ENCODE peak calls at places on chromosomes 16 and 17, in four cellular contexts. K is upper lobe of right lung; O is RWPE1; L is CD4-positive, alpha-beta T cell. Q is an unnamed sample.

GRCh38 chr16:80990978-80991377 is 15.7 kb downstream of the CMC2 start:
- DNase-seq in K (no peak), O (no peak), L (no peak), Q (no peak)

GRCh38 chr17:19021622-19022083 is 17.1 kb upstream of the FAM83G start:
- DNase-seq in K (no peak), O (no peak), L (peak), Q (no peak)

GRCh38 chr17:15453246-15453645 is 14.2 kb downstream of the CDRT4 start:
- DNase-seq in K (no peak), O (no peak), L (no peak), Q (no peak)

GRCh38 chr17:27502526-27503324 is 46.5 kb downstream of the KSR1 start:
- DNase-seq in K (no peak), O (no peak), L (no peak), Q (no peak)

GRCh38 chr17:3659541-3660111 is 8.8 kb downstream of the TAX1BP3 start:
- DNase-seq in K (no peak), O (peak), L (no peak), Q (peak)

GRCh38 chr17:63537991-63538692 is 12.1 kb upstream of the DCAF7 start:
- DNase-seq in K (peak), O (no peak), L (no peak), Q (no peak)

GRCh38 chr16:84270071-84270470 is 24.6 kb upstream of the WFDC1 start:
- DNase-seq in K (no peak), O (no peak), L (no peak), Q (no peak)

GRCh38 chr16:3712830-3713476 is 4.4 kb downstream of the TRAP1 start:
- DNase-seq in K (no peak), O (no peak), L (no peak), Q (no peak)

GRCh38 chr17:72349508-72350472 is 229.0 kb downstream of the SOX9 start:
- DNase-seq in K (no peak), O (no peak), L (no peak), Q (no peak)

GRCh38 chr17:44293509-44294226 is 14.7 kb upstream of the RUNDC3A start:
- DNase-seq in K (no peak), O (no peak), L (no peak), Q (no peak)

GRCh38 chr16:17302213-17302612 is 168.5 kb downstream of the XYLT1 start:
- DNase-seq in K (no peak), O (no peak), L (no peak), Q (no peak)

GRCh38 chr16:86874141-86874540 is 295.8 kb downstream of the FOXL1 start:
- DNase-seq in K (no peak), O (peak), L (no peak), Q (no peak)

GRCh38 chr17:50406578-50406977 is 9.3 kb upstream of the LRRC59 start:
- DNase-seq in K (no peak), O (no peak), L (no peak), Q (no peak)

GRCh38 chr16:83856846-83857245 is 42.1 kb upstream of the MLYCD start:
- DNase-seq in K (no peak), O (no peak), L (no peak), Q (no peak)

GRCh38 chr17:64779344-64780095 is 117.4 kb upstream of the SMURF2 start:
- DNase-seq in K (peak), O (no peak), L (no peak), Q (no peak)

GRCh38 chr17:36578671-36579070 is 13.0 kb upstream of the DHRS11 start:
- DNase-seq in K (no peak), O (no peak), L (no peak), Q (no peak)

GRCh38 chr17:36949461-36949927 is 740 bp downstream of the AATF start:
- DNase-seq in K (no peak), O (no peak), L (no peak), Q (no peak)

GRCh38 chr17:34763727-34764665 is 184.6 kb downstream of the TMEM132E start:
- DNase-seq in K (no peak), O (no peak), L (no peak), Q (no peak)

GRCh38 chr17:79065105-79065670 is 9.4 kb upstream of the ENGASE start:
- DNase-seq in K (peak), O (no peak), L (peak), Q (peak)

GRCh38 chr17:17079336-17079735 is 37.1 kb downstream of the MPRIP start:
- DNase-seq in K (peak), O (no peak), L (no peak), Q (no peak)

GRCh38 chr16:70253291-70254094 is 1.8 kb upstream of the EXOSC6 start:
- DNase-seq in K (no peak), O (peak), L (no peak), Q (no peak)

GRCh38 chr17:22669721-22670120 is 977.4 kb downstream of the KCNJ18 start:
- DNase-seq in K (no peak), O (no peak), L (no peak), Q (no peak)

GRCh38 chr16:67294927-67295326 is 15.6 kb downstream of the PLEKHG4 start:
- DNase-seq in K (no peak), O (no peak), L (no peak), Q (no peak)

GRCh38 chr16:3938843-3939624 is 58.5 kb upstream of the CREBBP start:
- DNase-seq in K (peak), O (peak), L (peak), Q (no peak)

GRCh38 chr16:78364501-78364900 is 265.0 kb downstream of the WWOX start:
- DNase-seq in K (no peak), O (no peak), L (no peak), Q (no peak)

GRCh38 chr16:84505249-84506156 is 1.0 kb upstream of the MEAK7 start:
- DNase-seq in K (peak), O (no peak), L (no peak), Q (no peak)

GRCh38 chr17:32481193-32481592 is 5.6 kb upstream of the CDK5R1 start:
- DNase-seq in K (peak), O (no peak), L (no peak), Q (no peak)
- H3K27ac ChIP-seq in K (no peak), O (no peak), L (no peak), Q (no peak)

DNA sequence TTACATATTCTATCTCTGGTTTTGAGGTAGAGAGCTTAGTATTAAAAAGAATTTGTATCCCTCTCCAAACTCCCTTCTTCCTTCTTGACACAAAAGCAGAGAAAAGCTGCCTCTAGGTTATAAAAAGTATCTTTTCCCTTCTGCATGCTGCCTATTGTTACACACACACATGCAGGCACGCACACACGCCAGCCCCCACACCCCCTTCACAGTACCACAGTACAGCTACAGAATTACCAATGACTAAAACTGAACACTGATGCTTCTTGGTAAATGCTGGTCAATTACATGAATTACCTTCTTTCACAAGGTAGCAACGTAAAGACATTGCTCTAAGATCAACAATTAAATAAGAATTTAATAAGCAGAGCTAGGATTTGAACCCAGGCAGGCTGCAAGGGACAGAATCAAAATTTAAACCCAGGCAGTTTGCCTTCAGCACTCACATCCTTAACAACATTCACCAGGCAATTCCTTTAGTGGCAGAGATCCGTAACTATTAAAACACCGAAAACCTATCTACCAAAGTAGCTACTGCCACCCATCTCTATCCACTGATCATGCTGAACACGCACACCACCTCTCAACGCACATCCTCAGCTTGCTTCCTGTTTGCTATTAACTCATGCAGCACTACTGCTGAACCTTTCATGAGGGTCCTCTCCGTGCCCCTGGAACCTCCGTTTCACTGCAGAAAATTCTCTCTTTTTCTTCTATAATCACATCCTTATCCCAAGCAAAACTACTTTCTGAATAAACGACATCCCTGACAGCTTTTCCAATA is 37.8 kb downstream of the YWHAE start:
- DNase-seq in K (no peak), O (no peak), L (no peak), Q (no peak)
- H3K27ac ChIP-seq in K (peak), O (no peak), L (peak), Q (no peak)

GRCh38 chr16:69108905-69109252 is 3.4 kb downstream of the HAS3 start:
- DNase-seq in K (peak), O (no peak), L (no peak), Q (no peak)

GRCh38 chr16:69107311-69107962 is 2.0 kb downstream of the HAS3 start:
- DNase-seq in K (peak), O (peak), L (no peak), Q (no peak)

GRCh38 chr16:69108069-69108904 is 2.8 kb downstream of the HAS3 start:
- DNase-seq in K (peak), O (no peak), L (no peak), Q (no peak)

GRCh38 chr16:69106491-69107291 is 1.2 kb downstream of the HAS3 start:
- DNase-seq in K (no peak), O (no peak), L (no peak), Q (no peak)

DNA sequence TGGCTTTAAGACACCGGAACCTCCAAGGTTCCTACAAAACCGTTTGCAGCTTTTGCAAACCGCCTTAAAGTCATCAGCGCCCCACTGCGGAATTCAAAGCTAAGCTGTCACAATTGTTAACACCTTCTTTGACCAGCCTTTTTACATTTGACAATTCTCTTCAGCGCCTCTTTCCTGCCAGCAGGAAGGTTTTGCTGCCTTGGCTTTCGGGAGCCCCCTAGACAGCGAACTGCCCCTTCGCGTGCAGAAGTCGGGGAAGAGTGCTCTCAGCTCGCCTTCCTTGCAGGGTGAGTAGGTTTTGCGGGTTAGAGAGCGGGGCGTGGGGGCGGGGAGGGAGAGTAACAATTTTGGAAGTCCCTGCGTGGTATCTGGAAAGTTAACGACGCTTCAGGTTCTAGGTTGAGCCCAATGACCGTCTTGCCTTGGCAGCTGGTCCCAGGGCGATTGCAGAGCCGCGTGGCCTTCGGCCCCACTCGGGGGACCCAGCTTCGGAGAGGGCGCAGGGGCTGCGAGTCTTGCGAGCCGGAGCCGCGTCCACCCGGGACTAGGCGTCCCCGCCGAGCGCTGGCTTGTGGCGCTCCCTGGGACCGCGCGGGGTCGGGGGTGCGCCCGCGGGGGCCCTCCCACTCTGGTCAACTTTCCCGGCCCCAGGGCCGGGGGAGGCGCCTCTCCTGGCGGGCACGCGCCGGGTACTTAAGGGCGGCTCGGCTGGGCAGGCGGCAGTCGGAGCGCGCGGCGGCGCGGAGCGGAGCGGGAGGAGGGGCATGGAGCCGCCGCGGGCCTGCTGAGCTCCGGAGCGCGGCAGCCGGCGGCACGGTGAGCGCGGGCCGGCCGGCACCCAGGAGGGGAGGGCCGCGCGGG is at the start of gene HAS3:
- DNase-seq in K (peak), O (peak), L (peak), Q (peak)
- H3K27ac ChIP-seq in K (peak), O (peak), L (no peak), Q (no peak)

DNA sequence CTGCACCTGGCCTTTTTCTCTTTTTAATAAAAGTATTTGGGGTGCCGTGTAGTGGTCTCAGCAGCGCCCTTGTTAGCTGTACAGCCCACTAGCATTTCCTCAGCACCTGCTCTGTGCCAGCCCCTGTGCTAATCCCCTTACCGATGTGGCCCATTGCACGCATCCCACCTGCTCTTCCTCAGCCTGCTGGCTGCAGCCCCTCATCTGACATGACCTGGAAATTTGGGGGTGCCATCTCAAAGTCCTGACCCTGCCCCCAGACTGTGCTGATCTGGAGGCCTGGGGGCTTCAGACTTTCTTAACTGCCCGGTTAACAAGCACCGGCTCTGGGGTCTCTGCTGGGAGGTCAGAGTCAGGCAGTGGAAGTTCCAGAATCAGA is 10.4 kb downstream of the GPRC5C start:
- DNase-seq in K (no peak), O (no peak), L (no peak), Q (no peak)
- H3K27ac ChIP-seq in K (peak), O (peak), L (no peak), Q (peak)

DNA sequence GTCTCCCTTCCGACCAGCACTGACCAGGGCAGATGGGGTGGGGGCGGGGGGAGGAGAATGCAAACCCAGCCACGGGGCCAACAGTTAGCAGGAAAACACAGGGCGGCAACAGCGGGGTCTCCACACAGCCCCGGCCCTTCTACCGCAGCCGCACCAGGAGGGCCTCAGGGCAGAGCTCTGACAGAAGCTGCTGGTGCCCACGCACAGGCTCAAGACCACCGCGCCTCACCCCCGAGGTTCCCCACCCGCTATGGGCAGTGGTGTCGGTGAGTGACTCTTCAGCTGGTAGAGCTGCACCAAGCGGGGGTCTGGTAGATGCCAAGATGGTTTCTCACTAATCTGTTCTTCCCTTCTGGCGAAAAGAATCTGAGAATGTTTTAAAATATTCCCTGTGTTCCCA is 16.1 kb downstream of the HAGH start:
- DNase-seq in K (no peak), O (no peak), L (no peak), Q (no peak)
- H3K27ac ChIP-seq in K (no peak), O (no peak), L (no peak), Q (no peak)

DNA sequence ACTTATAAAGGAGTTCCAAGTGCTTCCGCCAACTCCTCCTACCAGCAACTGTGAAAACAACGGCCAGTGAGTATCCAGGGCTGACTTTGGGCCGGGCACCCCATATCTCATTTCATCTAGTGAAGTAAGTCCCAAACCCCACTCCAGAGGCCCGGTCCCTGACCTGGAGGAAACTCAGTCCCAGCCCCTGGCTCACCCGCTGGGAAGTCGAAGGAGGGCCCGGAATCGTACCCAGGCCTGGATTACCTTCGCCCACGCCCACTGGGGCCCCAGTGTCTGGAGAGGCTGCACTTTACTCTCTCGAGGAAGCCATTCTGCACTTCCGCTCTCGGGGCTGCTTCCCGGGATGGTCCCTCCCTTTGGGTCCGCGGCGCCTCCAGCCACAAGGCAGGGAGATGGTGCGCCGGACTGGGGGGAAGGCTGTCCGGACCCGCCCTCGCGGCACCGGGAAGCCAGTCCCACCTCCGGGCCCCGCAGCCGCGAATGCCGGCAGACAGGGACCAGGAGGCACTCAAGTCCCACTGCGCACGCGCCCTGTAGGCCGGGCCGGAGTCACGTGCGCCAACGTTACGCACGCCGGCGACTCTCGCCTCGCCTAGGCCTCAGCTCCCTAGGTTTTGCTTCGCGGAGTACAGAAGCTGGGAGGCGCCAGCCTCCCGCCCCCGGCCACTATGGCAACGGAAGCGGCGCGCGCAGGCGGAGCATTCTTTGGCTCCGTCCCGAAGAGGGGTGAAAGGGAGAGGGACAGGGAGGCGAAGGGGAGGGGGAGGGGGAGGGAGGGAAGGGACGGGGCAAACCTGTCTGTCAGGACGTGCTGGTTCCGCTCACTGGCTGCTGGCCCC is at the start of gene CMTR2:
- DNase-seq in K (peak), O (peak), L (peak), Q (peak)
- H3K27ac ChIP-seq in K (peak), O (peak), L (peak), Q (peak)

DNA sequence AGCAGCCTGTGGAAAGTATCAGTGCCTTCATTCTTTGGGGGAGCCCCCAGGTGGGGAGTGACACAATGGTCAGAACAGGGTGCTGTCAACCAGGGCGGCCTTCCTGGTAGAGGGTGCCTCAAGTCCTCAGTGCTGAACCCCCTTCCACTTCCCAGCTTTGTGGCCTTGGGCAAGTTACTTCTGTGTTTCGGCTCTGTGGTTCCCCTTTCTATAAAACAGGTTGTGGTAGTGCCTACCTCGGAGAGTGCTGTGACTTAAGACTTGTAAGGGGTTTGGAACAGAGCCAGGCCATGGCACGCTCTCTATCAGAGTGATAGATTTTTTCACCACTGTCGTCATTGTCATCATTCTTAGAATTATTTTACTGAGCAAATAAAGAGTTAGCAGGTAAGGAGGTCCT is 141.1 kb downstream of the CCDC182 start:
- DNase-seq in K (peak), O (no peak), L (peak), Q (no peak)
- H3K27ac ChIP-seq in K (peak), O (no peak), L (peak), Q (peak)

GRCh38 chr16:30397056-30397455 is 1.8 kb downstream of the ZNF48 start:
- DNase-seq in K (no peak), O (no peak), L (no peak), Q (no peak)
- H3K27ac ChIP-seq in K (no peak), O (peak), L (no peak), Q (no peak)

DNA sequence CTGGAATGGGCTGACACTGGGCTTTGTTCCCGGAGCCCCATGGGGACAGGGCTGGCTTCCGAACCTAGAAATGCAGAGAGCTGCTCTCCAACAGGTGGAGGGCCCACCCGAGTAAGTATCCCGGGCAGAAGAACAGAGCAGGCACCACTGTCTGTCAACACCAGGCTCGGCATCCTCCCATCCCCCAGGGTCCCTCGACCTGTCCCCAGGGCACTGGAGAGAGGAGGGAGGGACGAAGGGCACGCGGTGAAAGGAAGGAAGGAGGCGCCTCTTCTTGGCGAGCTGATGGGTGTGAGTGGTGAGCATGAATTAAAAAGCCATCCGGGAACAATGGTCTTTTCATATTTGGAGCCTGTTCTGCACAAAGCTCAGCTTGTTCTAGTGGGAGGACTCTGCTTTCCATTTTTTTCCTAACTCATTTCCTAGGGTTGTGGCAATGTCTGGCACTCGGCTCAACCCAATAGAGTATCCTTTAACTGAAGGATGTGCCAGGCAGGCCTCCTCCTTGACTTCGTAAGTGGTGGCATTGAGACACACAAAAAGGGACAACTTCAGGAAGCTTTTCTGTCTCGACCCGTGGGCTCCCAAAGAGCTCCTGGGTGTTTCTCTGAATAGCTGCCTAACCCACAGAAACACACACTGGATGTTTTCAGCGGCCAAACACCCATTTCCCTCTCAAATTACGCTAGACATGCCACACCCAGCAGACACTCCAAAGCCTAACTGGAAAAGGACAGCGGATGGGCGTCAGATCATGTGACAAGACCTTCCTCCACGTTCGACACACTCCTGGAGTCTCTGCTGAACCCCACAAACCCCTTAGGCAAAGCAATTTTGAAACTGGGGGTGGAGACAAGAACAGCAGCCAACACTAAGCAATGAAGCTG is 47.7 kb downstream of the ZFHX3 start:
- DNase-seq in K (peak), O (no peak), L (no peak), Q (peak)
- H3K27ac ChIP-seq in K (peak), O (peak), L (no peak), Q (peak)

Q was measured in substantia nigra.